ENCODE peak calls at places on chromosome 12, in seven cellular contexts. V is SK-N-SH, H is endothelial cell of umbilical vein, L is Panc1, U is stomach, S is upper lobe of left lung, A is GM23338. E is an unnamed sample. For H3K4me1, the result is how much of the 10 kb centered on the place peaks cover.

GRCh38 chr12:44464180-44464579 is 411.9 kb downstream of the NELL2 start:
- DNase-seq in V (no peak), H (no peak), L (no peak), U (no peak), S (no peak), A (peak), E (no peak)

GRCh38 chr12:9077576-9078031 is 38.1 kb downstream of the A2M start:
- DNase-seq in V (no peak), H (no peak), L (no peak), U (no peak), S (no peak), A (no peak), E (no peak)

GRCh38 chr12:64120568-64120967 is 101.5 kb downstream of the KICS2 start:
- DNase-seq in V (no peak), H (no peak), L (no peak), U (no peak), S (no peak), A (no peak), E (no peak)

GRCh38 chr12:130127527-130127908 is 34.7 kb upstream of the FZD10 start:
- DNase-seq in V (peak), H (no peak), L (no peak), U (no peak), S (no peak), A (no peak), E (peak)

GRCh38 chr12:64946132-64946829 is 121.8 kb downstream of the TBC1D30 start:
- DNase-seq in V (peak), H (peak), L (no peak), U (peak), S (peak), A (no peak), E (peak)

GRCh38 chr12:24425601-24425970 is 476.1 kb upstream of the SOX5 start:
- DNase-seq in V (no peak), H (no peak), L (no peak), U (no peak), S (no peak), A (no peak), E (no peak)

GRCh38 chr12:29710104-29710503 is 73.6 kb downstream of the TMTC1 start:
- DNase-seq in V (peak), H (no peak), L (no peak), U (no peak), S (no peak), A (peak), E (peak)

GRCh38 chr12:122990961-122991622 is 10.6 kb downstream of the ARL6IP4 start:
- DNase-seq in V (no peak), H (no peak), L (no peak), U (no peak), S (no peak), A (no peak), E (no peak)

GRCh38 chr12:76945867-76946266 is 67.0 kb upstream of the CSRP2 start:
- DNase-seq in V (no peak), H (no peak), L (no peak), U (no peak), S (no peak), A (no peak), E (no peak)

DNA sequence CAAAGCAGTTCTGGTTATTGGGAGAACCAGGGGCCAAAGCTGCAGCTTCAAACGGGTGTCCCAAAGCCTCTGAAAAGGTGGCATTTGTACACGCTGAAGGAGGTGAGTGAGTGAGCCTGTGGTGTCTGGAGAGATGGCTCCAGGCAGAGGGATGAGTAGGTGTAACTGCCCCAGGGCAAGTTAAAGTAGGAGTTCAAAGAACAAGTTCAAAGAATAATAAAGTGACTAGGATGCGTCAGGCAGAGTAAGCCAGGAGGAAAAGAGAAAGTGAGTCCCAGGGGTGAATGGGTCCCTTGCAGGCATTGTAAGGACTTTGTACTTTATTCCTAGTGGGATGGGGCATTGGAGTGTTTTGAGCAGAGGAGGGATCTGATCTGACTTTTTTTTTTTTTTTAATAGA is 201.4 kb upstream of the PWP1 start:
- DNase-seq in V (no peak), H (no peak), L (no peak), U (no peak), S (no peak), A (no peak), E (no peak)
- H3K4me1 ChIP-seq in V (under half), H (under half), L (under half), U (under half), S (under half), A (under half), E (under half)

DNA sequence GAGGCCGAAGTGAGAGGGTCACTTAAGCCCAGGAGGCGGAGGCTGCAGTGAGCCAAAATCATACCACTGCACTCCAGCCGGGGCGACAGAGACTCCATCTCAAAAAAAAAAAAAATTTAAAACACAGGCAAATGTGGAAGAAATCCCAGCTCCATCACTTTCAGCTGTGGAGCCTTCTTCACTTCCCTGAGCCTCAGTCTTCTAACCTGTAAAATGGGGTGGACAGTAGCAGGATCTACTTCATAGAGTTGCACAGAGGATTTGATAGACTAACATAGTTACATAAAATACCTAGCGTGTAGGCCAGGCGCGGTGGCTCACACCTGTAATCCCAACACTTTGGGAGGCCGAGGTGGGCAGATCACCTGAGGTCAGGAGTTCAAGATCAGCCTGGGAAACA is 26.5 kb downstream of the PHETA1 start:
- DNase-seq in V (no peak), H (no peak), L (no peak), U (no peak), S (no peak), A (no peak), E (no peak)
- TF ChIP-seq POLR2AphosphoS5 in V (no peak), H (no peak), L (no peak), U (no peak), S (no peak), A (no peak), E (no peak)

DNA sequence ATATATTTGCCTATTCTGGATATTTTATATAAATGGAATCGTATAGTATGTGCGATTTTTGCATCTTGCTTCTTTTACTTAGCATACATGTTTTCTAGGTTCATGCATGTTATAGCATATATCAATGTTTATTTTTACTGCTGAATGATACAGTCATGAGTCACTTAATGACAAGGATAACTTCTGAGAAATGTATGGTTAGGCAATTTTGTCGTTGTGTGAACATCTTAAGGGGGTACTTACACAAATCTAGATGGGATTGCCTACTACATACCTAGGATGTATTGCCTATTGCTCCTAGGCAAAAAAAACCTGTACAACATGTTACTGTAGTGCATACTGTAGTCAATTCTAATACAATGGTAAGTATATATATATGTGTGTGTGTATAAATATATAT is 8.8 kb downstream of the USP15 start:
- DNase-seq in V (no peak), H (peak), L (no peak), U (no peak), S (no peak), A (no peak), E (no peak)
- H3K4me1 ChIP-seq in V (under half), H (under half), L (under half), U (half or more), S (half or more), A (under half), E (under half)

GRCh38 chr12:96234591-96235496 is 40.7 kb downstream of the ELK3 start:
- DNase-seq in V (no peak), H (no peak), L (no peak), U (no peak), S (peak), A (no peak), E (peak)
- TF ChIP-seq POLR2AphosphoS5 in V (no peak), H (no peak), L (no peak), U (no peak), S (no peak), A (no peak), E (no peak)